ENCODE peak calls at places on chromosomes 1 and 21, in eight cellular contexts. D, G, Z, O, R, P, Y and B are unnamed samples.

GRCh38 chr1:84433253-84434080 is 35.2 kb downstream of the DNASE2B start:
- DNase-seq in D (peak), G (peak), Z (peak), O (peak), R (peak), P (peak), Y (peak), B (peak)

GRCh38 chr21:44765231-44766013 is 36.2 kb downstream of the UBE2G2 start:
- DNase-seq in D (no peak), G (no peak), Z (peak), O (no peak), R (no peak), P (no peak), Y (no peak), B (peak)

GRCh38 chr1:176897350-176898236 is 266.9 kb downstream of the ASTN1 start:
- DNase-seq in D (peak), G (peak), Z (peak), O (no peak), R (peak), P (peak), Y (peak), B (peak)

GRCh38 chr21:26405735-26406361 is 167.2 kb downstream of the CYYR1 start:
- DNase-seq in D (no peak), G (peak), Z (peak), O (no peak), R (no peak), P (no peak), Y (peak), B (peak)

GRCh38 chr1:230620666-230621065 is 21.6 kb upstream of the COG2 start:
- DNase-seq in D (no peak), G (no peak), Z (no peak), O (no peak), R (no peak), P (no peak), Y (no peak), B (no peak)

GRCh38 chr21:35825370-35825769 is 235.0 kb downstream of the SETD4 start:
- DNase-seq in D (no peak), G (no peak), Z (no peak), O (no peak), R (no peak), P (no peak), Y (no peak), B (no peak)

GRCh38 chr1:206953126-206953525 is 6.9 kb upstream of the PIGR start:
- DNase-seq in D (peak), G (no peak), Z (no peak), O (no peak), R (no peak), P (no peak), Y (no peak), B (no peak)

GRCh38 chr1:229781453-229781852 is 155.4 kb downstream of the URB2 start:
- DNase-seq in D (peak), G (no peak), Z (no peak), O (no peak), R (no peak), P (no peak), Y (no peak), B (no peak)

GRCh38 chr1:15246960-15247614 is at the start of gene FHAD1:
- DNase-seq in D (peak), G (peak), Z (peak), O (no peak), R (no peak), P (peak), Y (peak), B (peak)

GRCh38 chr1:85087659-85088407 is 39.5 kb upstream of the MCOLN3 start:
- DNase-seq in D (no peak), G (no peak), Z (no peak), O (no peak), R (no peak), P (no peak), Y (no peak), B (no peak)

GRCh38 chr1:111843177-111843576 is 87.5 kb downstream of the DDX20 start:
- DNase-seq in D (no peak), G (no peak), Z (no peak), O (peak), R (no peak), P (no peak), Y (no peak), B (no peak)

GRCh38 chr1:93344484-93344883 is 1.2 kb upstream of the DR1 start:
- DNase-seq in D (no peak), G (no peak), Z (no peak), O (no peak), R (no peak), P (no peak), Y (no peak), B (no peak)

GRCh38 chr1:236172041-236172579 is 29.8 kb downstream of the GPR137B start:
- DNase-seq in D (no peak), G (no peak), Z (no peak), O (no peak), R (no peak), P (no peak), Y (no peak), B (peak)

GRCh38 chr1:117178756-117179155 is 32.0 kb downstream of the VTCN1 start:
- DNase-seq in D (no peak), G (no peak), Z (no peak), O (no peak), R (no peak), P (no peak), Y (no peak), B (no peak)